ENCODE peak calls at places on chromosome 14, in eight cellular contexts. G, J, I, Q, O, T, E and K are unnamed samples.

GRCh38 chr14:69711471-69712216 is 55.3 kb upstream of the SRSF5 start:
- DNase-seq in G (no peak), J (no peak), I (peak; percentile 26), Q (no peak), O (no peak), T (no peak), E (no peak), K (no peak)

GRCh38 chr14:71237556-71237955 is 330.3 kb downstream of the PCNX1 start:
- DNase-seq in G (no peak), J (no peak), I (no peak), Q (no peak), O (no peak), T (no peak), E (no peak), K (no peak)

GRCh38 chr14:51448831-51449665 is 202.7 kb upstream of the FRMD6 start:
- DNase-seq in G (no peak), J (no peak), I (no peak), Q (no peak), O (no peak), T (no peak), E (no peak), K (no peak)

GRCh38 chr14:77641534-77642341 is 25.3 kb upstream of the SPTLC2 start:
- DNase-seq in G (peak; percentile 27), J (peak; percentile 75), I (peak; percentile 76), Q (peak; percentile 14), O (peak; percentile 48), T (no peak), E (peak; percentile 70), K (peak; percentile 82)

GRCh38 chr14:67269338-67270060 is 28.3 kb downstream of the PALS1 start:
- DNase-seq in G (no peak), J (no peak), I (no peak), Q (peak; percentile 77), O (no peak), T (no peak), E (no peak), K (no peak)

GRCh38 chr14:105838591-105839424 is 312.4 kb downstream of the TMEM121 start:
- DNase-seq in G (no peak), J (no peak), I (no peak), Q (no peak), O (no peak), T (peak; percentile 65), E (no peak), K (no peak)

GRCh38 chr14:105411017-105411941 is 8.3 kb upstream of the MTA1 start:
- DNase-seq in G (no peak), J (no peak), I (peak; percentile 48), Q (peak; percentile 62), O (no peak), T (peak; percentile 73), E (no peak), K (peak; percentile 60)

GRCh38 chr14:52268191-52269061 is 928 bp downstream of the PTGDR start:
- DNase-seq in G (no peak), J (no peak), I (no peak), Q (peak; percentile 61), O (no peak), T (no peak), E (no peak), K (no peak)

GRCh38 chr14:65361920-65362319 is 50.6 kb upstream of the FUT8 start:
- DNase-seq in G (no peak), J (no peak), I (no peak), Q (no peak), O (no peak), T (no peak), E (no peak), K (peak; percentile 60)

GRCh38 chr14:70170976-70171375 is 17.8 kb downstream of the SLC8A3 start:
- DNase-seq in G (no peak), J (no peak), I (no peak), Q (no peak), O (no peak), T (no peak), E (no peak), K (no peak)

GRCh38 chr14:54483848-54484247 is 4.9 kb downstream of the GMFB start:
- DNase-seq in G (no peak), J (no peak), I (no peak), Q (no peak), O (no peak), T (no peak), E (no peak), K (no peak)
- H3K27ac ChIP-seq in G (no peak overlapping the region), J (no peak overlapping the region), I (peak overlapping the region; percentile 7), Q (no peak overlapping the region), O (no peak overlapping the region), T (no peak overlapping the region), E (no peak overlapping the region), K (no peak overlapping the region)

GRCh38 chr14:103849151-103850013 is 2.0 kb upstream of the PPP1R13B start:
- DNase-seq in G (no peak), J (no peak), I (peak; percentile 24), Q (no peak), O (no peak), T (no peak), E (no peak), K (no peak)
- H3K27ac ChIP-seq in G (no peak overlapping the region), J (peak overlapping the region; percentile 81), I (no peak overlapping the region), Q (no peak overlapping the region), O (no peak overlapping the region), T (no peak overlapping the region), E (peak overlapping the region; percentile 94), K (no peak overlapping the region)

DNA sequence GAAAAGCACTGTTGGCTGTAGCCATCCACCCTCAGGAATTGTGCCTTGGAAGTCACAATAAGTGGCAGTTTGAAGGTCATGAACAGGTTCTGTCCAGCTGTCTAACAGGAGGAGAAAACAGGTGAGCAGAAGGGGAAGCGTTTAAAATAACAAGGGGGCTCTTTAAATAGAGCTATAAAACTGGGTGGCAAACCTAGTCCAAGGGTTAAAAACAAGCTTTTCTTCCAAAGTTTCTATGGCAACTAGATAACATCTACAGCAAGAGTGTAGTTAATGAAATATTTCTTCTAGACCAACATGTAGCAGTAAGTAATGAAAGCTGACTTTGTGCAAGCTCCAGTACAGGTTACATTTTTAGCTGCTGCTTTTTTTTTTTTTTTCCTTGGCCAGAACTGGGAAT is 107.7 kb upstream of the ARHGAP5 start:
- DNase-seq in G (no peak), J (no peak), I (no peak), Q (no peak), O (no peak), T (no peak), E (no peak), K (no peak)
- H3K27ac ChIP-seq in G (no peak overlapping the region), J (peak overlapping the region; percentile 35), I (peak overlapping the region; percentile 5), Q (no peak overlapping the region), O (no peak overlapping the region), T (no peak overlapping the region), E (no peak overlapping the region), K (no peak overlapping the region)

GRCh38 chr14:83558946-83559345 is 1971.0 kb upstream of the FLRT2 start:
- DNase-seq in G (no peak), J (no peak), I (no peak), Q (no peak), O (no peak), T (no peak), E (no peak), K (no peak)
- H3K27ac ChIP-seq in G (no peak overlapping the region), J (no peak overlapping the region), I (no peak overlapping the region), Q (no peak overlapping the region), O (no peak overlapping the region), T (no peak overlapping the region), E (no peak overlapping the region), K (no peak overlapping the region)

GRCh38 chr14:30395065-30395464 is 163.9 kb upstream of the G2E3 start:
- DNase-seq in G (no peak), J (no peak), I (no peak), Q (no peak), O (no peak), T (no peak), E (no peak), K (no peak)
- H3K27ac ChIP-seq in G (no peak overlapping the region), J (no peak overlapping the region), I (no peak overlapping the region), Q (no peak overlapping the region), O (no peak overlapping the region), T (no peak overlapping the region), E (no peak overlapping the region), K (no peak overlapping the region)

DNA sequence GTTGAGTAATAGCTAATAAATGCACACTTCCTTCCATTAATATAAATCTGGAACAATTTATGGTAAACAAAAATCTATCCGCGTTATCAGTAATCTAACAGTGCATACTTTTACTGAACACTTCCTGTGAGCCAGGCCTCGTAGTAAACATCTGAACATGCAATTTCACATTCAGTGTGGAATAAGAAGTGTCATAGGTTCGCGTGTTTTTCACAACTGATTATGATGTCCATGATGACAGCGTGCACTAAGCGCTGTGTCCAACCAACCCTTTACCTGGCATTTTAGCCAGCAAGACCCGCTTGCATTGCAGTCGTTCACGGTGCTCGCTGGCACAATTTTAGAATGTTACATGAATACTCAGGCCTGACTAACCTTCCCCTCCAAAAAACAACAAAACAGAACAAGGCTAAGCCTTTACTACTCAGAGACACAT is 2.1 kb downstream of the PNMA1 start:
- DNase-seq in G (no peak), J (no peak), I (no peak), Q (no peak), O (peak; percentile 48), T (no peak), E (no peak), K (no peak)
- H3K27ac ChIP-seq in G (peak overlapping the region; percentile 76), J (peak overlapping the region; percentile 96), I (peak overlapping the region; percentile 97), Q (no peak overlapping the region), O (peak overlapping the region; percentile 80), T (peak overlapping the region; percentile 81), E (no peak overlapping the region), K (peak overlapping the region; percentile 95)

GRCh38 chr14:61328629-61329262 is 7.4 kb downstream of the PRKCH start:
- DNase-seq in G (no peak), J (no peak), I (no peak), Q (no peak), O (no peak), T (no peak), E (no peak), K (no peak)

GRCh38 chr14:61326149-61326548 is 4.8 kb downstream of the PRKCH start:
- DNase-seq in G (no peak), J (no peak), I (no peak), Q (no peak), O (no peak), T (no peak), E (no peak), K (no peak)

GRCh38 chr14:61323970-61324369 is 2.6 kb downstream of the PRKCH start:
- DNase-seq in G (no peak), J (no peak), I (no peak), Q (no peak), O (no peak), T (no peak), E (no peak), K (no peak)

GRCh38 chr14:61329478-61330051 is 8.2 kb downstream of the PRKCH start:
- DNase-seq in G (no peak), J (no peak), I (no peak), Q (no peak), O (no peak), T (no peak), E (no peak), K (no peak)

GRCh38 chr14:61326847-61327246 is 5.5 kb downstream of the PRKCH start:
- DNase-seq in G (no peak), J (peak; percentile 80), I (peak; percentile 44), Q (peak; percentile 53), O (peak; percentile 43), T (no peak), E (peak; percentile 67), K (peak; percentile 46)
- H3K27ac ChIP-seq in G (peak overlapping the region; percentile 51), J (peak overlapping the region; percentile 57), I (peak overlapping the region; percentile 34), Q (no peak overlapping the region), O (peak overlapping the region; percentile 89), T (peak overlapping the region; percentile 32), E (peak overlapping the region; percentile 81), K (peak overlapping the region; percentile 67)